ENCODE peak calls at places on chromosome 19, in five cellular contexts. One of them, this sample, is unnamed.

GRCh38 chr19:18340237-18340989 is at the start of gene PGPEP1:
- DNase-seq in AG10803: peak; percentile 43
- DNase-seq in RWPE1: peak; percentile 67
- DNase-seq in dorsolateral prefrontal cortex: peak; percentile 54
- DNase-seq in fibroblast of the conjunctiva: no peak
- DNase-seq in this sample: peak; percentile 65

GRCh38 chr19:42166336-42166735 is 34.1 kb upstream of the POU2F2 start:
- DNase-seq in AG10803: no peak
- DNase-seq in RWPE1: no peak
- DNase-seq in dorsolateral prefrontal cortex: no peak
- DNase-seq in fibroblast of the conjunctiva: no peak
- DNase-seq in this sample: no peak

GRCh38 chr19:39858541-39858940 is 12.4 kb upstream of the FBL start:
- DNase-seq in AG10803: no peak
- DNase-seq in RWPE1: no peak
- DNase-seq in dorsolateral prefrontal cortex: no peak
- DNase-seq in fibroblast of the conjunctiva: no peak
- DNase-seq in this sample: no peak

GRCh38 chr19:40603071-40603718 is 2.0 kb downstream of the LTBP4 start:
- DNase-seq in AG10803: peak; percentile 36
- DNase-seq in RWPE1: no peak
- DNase-seq in dorsolateral prefrontal cortex: no peak
- DNase-seq in fibroblast of the conjunctiva: no peak
- DNase-seq in this sample: no peak

GRCh38 chr19:18760440-18761383 is 30.4 kb downstream of the COMP start:
- DNase-seq in AG10803: no peak
- DNase-seq in RWPE1: no peak
- DNase-seq in dorsolateral prefrontal cortex: no peak
- DNase-seq in fibroblast of the conjunctiva: no peak
- DNase-seq in this sample: no peak

GRCh38 chr19:30718728-30719127 is 346.5 kb downstream of the ZNF536 start:
- DNase-seq in AG10803: no peak
- DNase-seq in RWPE1: peak; percentile 8
- DNase-seq in dorsolateral prefrontal cortex: no peak
- DNase-seq in fibroblast of the conjunctiva: no peak
- DNase-seq in this sample: no peak

GRCh38 chr19:55333870-55334269 is 5.8 kb upstream of the KMT5C start:
- DNase-seq in AG10803: no peak
- DNase-seq in RWPE1: no peak
- DNase-seq in dorsolateral prefrontal cortex: no peak
- DNase-seq in fibroblast of the conjunctiva: no peak
- DNase-seq in this sample: no peak

GRCh38 chr19:32570081-32570785 is 10.8 kb upstream of the PDCD5 start:
- DNase-seq in AG10803: peak; percentile 63
- DNase-seq in RWPE1: peak; percentile 49
- DNase-seq in dorsolateral prefrontal cortex: peak; percentile 40
- DNase-seq in fibroblast of the conjunctiva: peak; percentile 43
- DNase-seq in this sample: no peak

GRCh38 chr19:43668406-43669158 is 1.4 kb downstream of the PLAUR start:
- DNase-seq in AG10803: peak; percentile 99
- DNase-seq in RWPE1: peak; percentile 99
- DNase-seq in dorsolateral prefrontal cortex: peak; percentile 97
- DNase-seq in fibroblast of the conjunctiva: peak; percentile 100
- DNase-seq in this sample: peak; percentile 97

GRCh38 chr19:35545855-35546381 is 492 bp downstream of the TMEM147 start:
- DNase-seq in AG10803: no peak
- DNase-seq in RWPE1: peak; percentile 56
- DNase-seq in dorsolateral prefrontal cortex: peak; percentile 34
- DNase-seq in fibroblast of the conjunctiva: no peak
- DNase-seq in this sample: peak; percentile 49

GRCh38 chr19:33778089-33778791 is 18.4 kb upstream of the KCTD15 start:
- DNase-seq in AG10803: peak; percentile 62
- DNase-seq in RWPE1: peak; percentile 87
- DNase-seq in dorsolateral prefrontal cortex: peak; percentile 75
- DNase-seq in fibroblast of the conjunctiva: peak; percentile 40
- DNase-seq in this sample: peak; percentile 73

GRCh38 chr19:55700813-55701212 is 25.8 kb downstream of the EPN1 start:
- DNase-seq in AG10803: no peak
- DNase-seq in RWPE1: no peak
- DNase-seq in dorsolateral prefrontal cortex: no peak
- DNase-seq in fibroblast of the conjunctiva: no peak
- DNase-seq in this sample: no peak

GRCh38 chr19:46073268-46073922 is 32.6 kb upstream of the IGFL4 start:
- DNase-seq in AG10803: no peak
- DNase-seq in RWPE1: no peak
- DNase-seq in dorsolateral prefrontal cortex: no peak
- DNase-seq in fibroblast of the conjunctiva: no peak
- DNase-seq in this sample: no peak

GRCh38 chr19:37817180-37817911 is 38.0 kb upstream of the ZNF573 start:
- DNase-seq in AG10803: peak; percentile 31
- DNase-seq in RWPE1: peak; percentile 4
- DNase-seq in dorsolateral prefrontal cortex: peak; percentile 64
- DNase-seq in fibroblast of the conjunctiva: peak; percentile 33
- DNase-seq in this sample: peak; percentile 68

GRCh38 chr19:3061214-3062161 is 807 bp downstream of the TLE5 start:
- DNase-seq in AG10803: peak; percentile 36
- DNase-seq in RWPE1: peak; percentile 35
- DNase-seq in dorsolateral prefrontal cortex: peak; percentile 57
- DNase-seq in fibroblast of the conjunctiva: no peak
- DNase-seq in this sample: no peak

GRCh38 chr19:29665826-29666633 is 769 bp downstream of the PLEKHF1 start:
- DNase-seq in AG10803: peak; percentile 69
- DNase-seq in RWPE1: no peak
- DNase-seq in dorsolateral prefrontal cortex: no peak
- DNase-seq in fibroblast of the conjunctiva: no peak
- DNase-seq in this sample: peak; percentile 55

GRCh38 chr19:45716314-45717130 is 14.2 kb downstream of the FBXO46 start:
- DNase-seq in AG10803: peak; percentile 31
- DNase-seq in RWPE1: peak; percentile 69
- DNase-seq in dorsolateral prefrontal cortex: no peak
- DNase-seq in fibroblast of the conjunctiva: no peak
- DNase-seq in this sample: no peak

GRCh38 chr19:50482886-50483285 is 6.2 kb upstream of the GARIN5A start:
- DNase-seq in AG10803: no peak
- DNase-seq in RWPE1: no peak
- DNase-seq in dorsolateral prefrontal cortex: no peak
- DNase-seq in fibroblast of the conjunctiva: no peak
- DNase-seq in this sample: no peak

GRCh38 chr19:41403181-41403970 is 5.8 kb downstream of the BCKDHA start:
- DNase-seq in AG10803: no peak
- DNase-seq in RWPE1: no peak
- DNase-seq in dorsolateral prefrontal cortex: no peak
- DNase-seq in fibroblast of the conjunctiva: no peak
- DNase-seq in this sample: no peak

GRCh38 chr19:9854282-9854846 is 19.2 kb downstream of the PIN1 start:
- DNase-seq in AG10803: no peak
- DNase-seq in RWPE1: no peak
- DNase-seq in dorsolateral prefrontal cortex: no peak
- DNase-seq in fibroblast of the conjunctiva: no peak
- DNase-seq in this sample: no peak

GRCh38 chr19:10654610-10655456 is 687 bp downstream of the ILF3 start:
- DNase-seq in AG10803: peak; percentile 24
- DNase-seq in RWPE1: peak; percentile 66
- DNase-seq in dorsolateral prefrontal cortex: peak; percentile 15
- DNase-seq in fibroblast of the conjunctiva: no peak
- DNase-seq in this sample: no peak

GRCh38 chr19:48970923-48971395 is 5.8 kb downstream of the FTL start:
- DNase-seq in AG10803: peak; percentile 66
- DNase-seq in RWPE1: peak; percentile 30
- DNase-seq in dorsolateral prefrontal cortex: peak; percentile 77
- DNase-seq in fibroblast of the conjunctiva: peak; percentile 69
- DNase-seq in this sample: peak; percentile 80

GRCh38 chr19:16702123-16702522 is 17.5 kb upstream of the NWD1 start:
- DNase-seq in AG10803: peak; percentile 81
- DNase-seq in RWPE1: peak; percentile 84
- DNase-seq in dorsolateral prefrontal cortex: no peak
- DNase-seq in fibroblast of the conjunctiva: no peak
- DNase-seq in this sample: no peak

GRCh38 chr19:16778796-16779411 is 50.3 kb upstream of the SIN3B start:
- DNase-seq in AG10803: peak; percentile 59
- DNase-seq in RWPE1: peak; percentile 77
- DNase-seq in dorsolateral prefrontal cortex: peak; percentile 9
- DNase-seq in fibroblast of the conjunctiva: peak; percentile 31
- DNase-seq in this sample: peak; percentile 9